ENCODE peak calls at places on chromosomes 6 and 20, in nine cellular contexts. T is SJSA1; I is germinal center; J is occipital lobe; E is NCI-H1105; W is activated naive CD4-positive, alpha-beta T cell; M is posterior cingulate gyrus; N is EL; L is caudate nucleus. D is an unnamed sample.

GRCh38 chr6:158677906-158678305 is 28.1 kb downstream of the SYTL3 start:
- DNase-seq in W (no peak), M (no peak), T (no peak), I (no peak), L (no peak), J (no peak), E (no peak), N (no peak), D (no peak)

GRCh38 chr6:7169296-7169721 is 61.5 kb downstream of the RREB1 start:
- DNase-seq in J (no peak), T (no peak), M (no peak), N (no peak), I (no peak), E (no peak), W (no peak), L (no peak), D (no peak)

GRCh38 chr6:133688705-133689492 is 200.0 kb upstream of the TCF21 start:
- DNase-seq in E (no peak), W (no peak), T (no peak), I (no peak), L (no peak), N (no peak), J (no peak), M (no peak), D (no peak)

GRCh38 chr6:41100871-41101287 is 28.1 kb downstream of the NFYA start:
- DNase-seq in I (no peak), M (no peak), T (no peak), W (no peak), E (no peak), L (no peak), N (no peak), J (no peak), D (no peak)

GRCh38 chr20:31819083-31819784 is at the start of gene MYLK2:
- DNase-seq in T (no peak), W (no peak), N (no peak), J (no peak), M (no peak), L (no peak), E (peak; percentile 38), I (no peak), D (no peak)

GRCh38 chr6:28866342-28867077 is 57.3 kb downstream of the TRIM27 start:
- DNase-seq in N (peak; percentile 68), J (peak; percentile 62), T (peak; percentile 81), W (peak; percentile 68), L (peak; percentile 45), I (peak; percentile 41), E (peak; percentile 73), M (peak; percentile 62), D (no peak)

GRCh38 chr6:21634582-21634981 is 41.0 kb downstream of the SOX4 start:
- DNase-seq in T (peak; percentile 54), E (no peak), M (no peak), I (no peak), N (peak; percentile 72), L (no peak), J (no peak), W (no peak), D (no peak)

GRCh38 chr6:93048381-93048780 is 371.0 kb downstream of the EPHA7 start:
- DNase-seq in T (no peak), E (no peak), M (no peak), I (no peak), W (no peak), L (no peak), J (no peak), N (no peak), D (no peak)

GRCh38 chr6:155374681-155375080 is 60.4 kb upstream of the TFB1M start:
- DNase-seq in L (no peak), W (no peak), N (no peak), T (no peak), J (no peak), E (no peak), M (no peak), I (no peak), D (no peak)

GRCh38 chr6:25868784-25869183 is 5.3 kb downstream of the SLC17A3 start:
- DNase-seq in I (no peak), W (no peak), T (no peak), E (no peak), J (no peak), L (no peak), N (no peak), M (no peak), D (no peak)

GRCh38 chr6:37371158-37372083 is 17.6 kb downstream of the RNF8 start:
- DNase-seq in M (no peak), T (no peak), J (no peak), N (no peak), I (no peak), E (no peak), L (no peak), W (no peak), D (no peak)

GRCh38 chr20:58366016-58366415 is 23.0 kb upstream of the VAPB start:
- DNase-seq in W (no peak), N (no peak), L (no peak), I (no peak), T (no peak), J (no peak), M (no peak), E (no peak), D (no peak)